ENCODE peak calls at places on chromosome 11, in nine cellular contexts. Q is right lobe of liver, H is tibial nerve, Z is GM12878, E is ovary, T is lower leg skin, N is spleen, A is body of pancreas, L is H1. B is an unnamed sample.

GRCh38 chr11:103602846-103603245 is 433.6 kb upstream of the DDI1 start:
- DNase-seq in Q (no peak), H (no peak), Z (no peak), E (no peak), T (no peak), N (no peak), A (no peak), L (no peak), B (no peak)

GRCh38 chr11:125728969-125729368 is 17.1 kb upstream of the PATE1 start:
- DNase-seq in Q (no peak), H (no peak), Z (no peak), E (no peak), T (no peak), N (no peak), A (no peak), L (no peak), B (no peak)

GRCh38 chr11:103812680-103813079 is 223.8 kb upstream of the DDI1 start:
- DNase-seq in Q (no peak), H (no peak), Z (no peak), E (no peak), T (no peak), N (no peak), A (no peak), L (no peak), B (no peak)

GRCh38 chr11:63537293-63538101 is 889 bp downstream of the PLAAT4 start:
- DNase-seq in Q (peak), H (peak), Z (no peak), E (peak), T (peak), N (no peak), A (peak), L (no peak), B (peak)

GRCh38 chr11:14444441-14445189 is 55.0 kb downstream of the COPB1 start:
- DNase-seq in Q (no peak), H (no peak), Z (no peak), E (no peak), T (no peak), N (no peak), A (no peak), L (no peak), B (no peak)

GRCh38 chr11:125952559-125952958 is 6.7 kb downstream of the VSIG10L2 start:
- DNase-seq in Q (no peak), H (no peak), Z (no peak), E (no peak), T (no peak), N (no peak), A (no peak), L (no peak), B (no peak)

GRCh38 chr11:71256080-71256479 is 3.7 kb upstream of the SHANK2 start:
- DNase-seq in Q (no peak), H (no peak), Z (no peak), E (no peak), T (no peak), N (no peak), A (no peak), L (no peak), B (no peak)

GRCh38 chr11:57800444-57801184 is 39.0 kb downstream of the CTNND1 start:
- DNase-seq in Q (no peak), H (no peak), Z (peak), E (no peak), T (peak), N (no peak), A (peak), L (no peak), B (no peak)

GRCh38 chr11:14435717-14436116 is 63.9 kb downstream of the COPB1 start:
- DNase-seq in Q (no peak), H (no peak), Z (no peak), E (no peak), T (no peak), N (no peak), A (no peak), L (no peak), B (no peak)

GRCh38 chr11:118820412-118821357 is 29.7 kb upstream of the DDX6 start:
- DNase-seq in Q (peak), H (peak), Z (peak), E (no peak), T (peak), N (peak), A (peak), L (peak), B (peak)

GRCh38 chr11:13210424-13210823 is 67.2 kb upstream of the BMAL1 start:
- DNase-seq in Q (peak), H (peak), Z (no peak), E (peak), T (no peak), N (no peak), A (peak), L (peak), B (peak)

GRCh38 chr11:6648505-6648904 is 7.1 kb downstream of the DCHS1 start:
- DNase-seq in Q (no peak), H (no peak), Z (no peak), E (no peak), T (no peak), N (no peak), A (no peak), L (no peak), B (no peak)

GRCh38 chr11:76602431-76602861 is 68.1 kb downstream of the LRRC32 start:
- DNase-seq in Q (no peak), H (no peak), Z (no peak), E (peak), T (peak), N (peak), A (no peak), L (peak), B (no peak)

GRCh38 chr11:64073542-64073941 is 37.8 kb downstream of the FLRT1 start:
- DNase-seq in Q (no peak), H (no peak), Z (no peak), E (no peak), T (no peak), N (no peak), A (no peak), L (no peak), B (no peak)

GRCh38 chr11:78037056-78037455 is 14.0 kb upstream of the KCTD14 start:
- DNase-seq in Q (peak), H (no peak), Z (no peak), E (no peak), T (no peak), N (no peak), A (peak), L (no peak), B (peak)

GRCh38 chr11:60717956-60718355 is 6.6 kb upstream of the MS4A18 start:
- DNase-seq in Q (no peak), H (no peak), Z (no peak), E (no peak), T (no peak), N (no peak), A (no peak), L (no peak), B (no peak)

GRCh38 chr11:64098318-64098831 is 62.6 kb downstream of the FLRT1 start:
- DNase-seq in Q (no peak), H (no peak), Z (no peak), E (no peak), T (no peak), N (no peak), A (no peak), L (no peak), B (no peak)

GRCh38 chr11:122796128-122796717 is 42.1 kb upstream of the CRTAM start:
- DNase-seq in Q (peak), H (peak), Z (no peak), E (no peak), T (no peak), N (peak), A (peak), L (peak), B (peak)

GRCh38 chr11:62919898-62920640 is 1.1 kb downstream of the CHRM1 start:
- DNase-seq in Q (no peak), H (no peak), Z (no peak), E (no peak), T (no peak), N (peak), A (no peak), L (no peak), B (no peak)

GRCh38 chr11:119323532-119324033 is 6.7 kb upstream of the MCAM start:
- DNase-seq in Q (peak), H (peak), Z (peak), E (peak), T (peak), N (no peak), A (peak), L (peak), B (peak)

GRCh38 chr11:38456371-38456770 is 1858.3 kb upstream of the RAG2 start:
- DNase-seq in Q (no peak), H (no peak), Z (no peak), E (no peak), T (no peak), N (no peak), A (no peak), L (no peak), B (no peak)

GRCh38 chr11:47270331-47271271 is 668 bp downstream of the MADD start:
- DNase-seq in Q (peak), H (no peak), Z (no peak), E (no peak), T (no peak), N (peak), A (peak), L (peak), B (no peak)
- TF ChIP-seq POLR2A in Q (no peak), H (peak), Z (no peak), E (no peak), T (no peak), N (no peak), A (no peak), L (no peak), B (no peak)

DNA sequence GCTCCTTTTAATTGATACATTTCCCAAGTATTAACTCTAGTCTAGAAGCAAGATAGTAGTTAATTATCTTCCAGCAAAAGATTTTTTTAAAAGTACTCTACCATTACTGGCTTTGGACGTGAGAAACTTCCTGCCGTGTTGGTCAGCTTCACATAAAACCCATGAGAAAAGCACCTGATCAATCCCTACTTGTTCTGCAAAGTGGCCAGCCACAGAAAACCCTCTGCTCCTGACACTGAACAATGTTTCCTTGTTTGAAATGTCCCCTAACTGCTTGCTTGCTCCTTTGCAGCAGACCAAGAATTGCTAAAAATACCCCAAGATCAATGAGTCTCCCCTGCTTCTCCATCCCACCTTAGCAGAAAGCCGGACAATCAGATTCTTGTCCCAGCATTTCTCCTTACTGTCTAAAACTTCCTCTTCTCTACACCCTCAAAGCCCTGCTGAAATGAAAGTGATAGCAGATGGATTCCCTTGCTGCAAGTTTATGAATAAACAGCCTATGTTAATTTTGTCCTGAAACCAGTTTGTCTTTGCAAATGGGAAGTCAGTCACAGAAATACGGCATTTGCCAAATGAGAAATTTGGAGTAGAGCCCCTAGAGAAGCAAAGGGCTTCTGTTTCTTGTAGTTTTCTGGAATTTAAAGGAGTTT is 207.1 kb upstream of the ARHGAP20 start:
- DNase-seq in Q (no peak), H (no peak), Z (no peak), E (no peak), T (no peak), N (no peak), A (no peak), L (no peak), B (no peak)
- H3K4me3 ChIP-seq in Q (no peak), H (no peak), Z (no peak), E (no peak), T (no peak), N (no peak), A (no peak), L (no peak), B (no peak)

GRCh38 chr11:79195209-79195608 is 245.6 kb downstream of the TENM4 start:
- DNase-seq in Q (no peak), H (no peak), Z (no peak), E (no peak), T (peak), N (no peak), A (no peak), L (no peak), B (no peak)
- TF ChIP-seq POLR2A in Q (no peak), H (no peak), Z (no peak), E (no peak), T (no peak), N (no peak), A (no peak), L (no peak), B (no peak)

DNA sequence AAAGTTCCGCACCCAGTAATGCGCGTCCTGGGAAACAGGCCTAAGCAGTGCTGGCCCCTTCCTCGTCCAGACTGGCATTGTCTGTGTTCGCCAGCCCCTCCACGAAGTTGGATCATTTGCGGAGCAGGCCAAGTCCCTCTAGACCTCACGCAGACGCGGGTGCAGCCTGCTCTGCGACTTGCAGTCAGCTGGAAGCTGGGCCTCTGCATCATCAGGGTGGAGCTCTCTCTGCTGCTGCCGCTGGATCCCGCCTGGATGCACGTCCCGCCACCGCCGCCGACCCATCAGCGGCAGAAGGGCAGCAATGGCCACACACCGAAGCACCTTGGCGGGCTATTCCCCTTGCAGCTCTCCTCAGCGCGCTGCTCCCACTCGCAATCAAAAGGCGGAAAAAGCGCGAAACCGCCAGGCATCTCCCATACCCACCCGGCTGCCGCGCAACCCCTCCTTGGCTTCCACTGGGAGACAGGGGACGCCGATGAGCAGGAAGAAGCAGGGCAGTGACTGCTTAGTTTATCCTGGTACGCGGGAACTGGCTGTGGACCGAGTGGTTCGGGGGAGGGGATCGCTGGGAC is 34.1 kb upstream of the GLYATL1 start:
- DNase-seq in Q (no peak), H (no peak), Z (no peak), E (no peak), T (no peak), N (no peak), A (peak), L (peak), B (no peak)
- H3K4me3 ChIP-seq in Q (no peak), H (peak), Z (no peak), E (no peak), T (no peak), N (no peak), A (no peak), L (peak), B (peak)

DNA sequence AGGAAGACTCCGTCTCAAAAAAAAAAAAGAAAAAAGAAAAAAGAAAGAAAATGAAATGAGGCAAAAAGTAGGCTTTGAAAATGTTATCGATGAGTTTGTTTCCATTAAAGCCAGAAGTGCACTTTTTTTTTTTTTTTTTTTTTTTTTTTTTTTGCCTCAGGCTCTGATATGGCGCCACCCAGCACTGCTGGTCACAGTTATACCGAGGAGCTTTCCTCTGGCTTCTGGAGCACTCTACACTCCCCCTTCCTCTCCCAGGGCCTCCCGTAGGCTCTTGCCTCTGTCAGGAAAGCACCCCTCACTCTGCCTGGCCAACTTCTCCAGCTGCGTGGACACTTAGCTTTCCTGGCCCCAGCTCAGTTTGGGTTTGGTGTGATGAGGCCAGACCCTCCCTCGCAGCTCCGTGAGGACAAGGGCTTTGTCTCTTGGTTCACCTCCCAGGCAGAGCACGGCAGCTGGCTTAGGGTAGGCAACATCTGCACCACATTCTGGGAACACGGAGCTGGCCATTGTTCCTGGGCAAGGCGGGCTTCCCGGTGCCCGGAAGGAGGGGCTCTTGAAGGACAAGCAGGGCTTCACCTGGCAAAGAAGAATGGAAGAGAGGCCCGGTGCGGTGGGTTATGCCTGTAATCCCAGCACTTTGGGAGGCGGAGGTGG is 16.9 kb downstream of the FADS2 start:
- DNase-seq in Q (no peak), H (no peak), Z (no peak), E (no peak), T (no peak), N (no peak), A (no peak), L (no peak), B (no peak)
- TF ChIP-seq POLR2A in Q (no peak), H (no peak), Z (peak), E (no peak), T (no peak), N (no peak), A (no peak), L (no peak), B (no peak)

GRCh38 chr11:61828629-61829407 is 718 bp downstream of the FADS2 start:
- DNase-seq in Q (peak), H (no peak), Z (no peak), E (peak), T (no peak), N (no peak), A (peak), L (peak), B (no peak)
- H3K4me3 ChIP-seq in Q (peak), H (peak), Z (peak), E (peak), T (peak), N (peak), A (peak), L (peak), B (peak)

GRCh38 chr11:396511-396947 is 2.5 kb downstream of the PKP3 start:
- DNase-seq in Q (no peak), H (no peak), Z (no peak), E (no peak), T (no peak), N (peak), A (no peak), L (no peak), B (no peak)
- TF ChIP-seq POLR2A in Q (no peak), H (no peak), Z (no peak), E (no peak), T (no peak), N (no peak), A (no peak), L (no peak), B (no peak)

B was measured in stomach.